ENCODE peak calls at places on chromosomes 7 and 10, in ten cellular contexts. N, J, D, Q, P, F, U, G, X and K are unnamed samples.

GRCh38 chr7:141074162-141074989 is 512 bp downstream of the TMEM178B start:
- DNase-seq in U (no peak), D (peak), J (no peak), N (peak), Q (peak), F (no peak), G (no peak), X (no peak), P (no peak), K (no peak)

GRCh38 chr10:123788981-123789380 is 102.6 kb downstream of the CPXM2 start:
- DNase-seq in N (no peak), J (no peak), D (no peak), P (no peak), X (no peak), U (no peak), Q (no peak), G (no peak), F (no peak), K (no peak)

GRCh38 chr10:79184141-79184625 is 115.4 kb downstream of the ZMIZ1 start:
- DNase-seq in P (peak), X (no peak), G (no peak), N (peak), J (no peak), Q (peak), D (peak), F (no peak), U (no peak), K (no peak)

GRCh38 chr7:158479021-158479679 is 108.5 kb downstream of the PTPRN2 start:
- DNase-seq in D (no peak), J (no peak), X (no peak), N (no peak), G (no peak), U (no peak), F (no peak), Q (no peak), P (no peak), K (no peak)

GRCh38 chr7:6409991-6410693 is 37.6 kb downstream of the DAGLB start:
- DNase-seq in Q (no peak), G (no peak), F (no peak), D (no peak), N (no peak), U (no peak), P (no peak), J (no peak), X (no peak), K (no peak)

GRCh38 chr10:22714524-22715289 is at the start of gene PIP4K2A:
- DNase-seq in J (peak), X (peak), N (peak), Q (peak), P (peak), G (peak), F (no peak), D (peak), U (peak), K (peak)

GRCh38 chr7:34501161-34501560 is 156.9 kb upstream of the NPSR1 start:
- DNase-seq in G (no peak), N (no peak), Q (no peak), P (no peak), X (no peak), D (no peak), U (no peak), F (no peak), J (no peak), K (no peak)

GRCh38 chr7:158975526-158976467 is 119.4 kb downstream of the DYNC2I1 start:
- DNase-seq in N (no peak), U (peak), F (no peak), Q (peak), D (peak), P (no peak), G (no peak), J (no peak), X (peak), K (no peak)

GRCh38 chr7:157656195-157656769 is 319.5 kb downstream of the DNAJB6 start:
- DNase-seq in G (no peak), U (no peak), X (no peak), Q (no peak), N (no peak), P (no peak), D (peak), J (no peak), F (no peak), K (no peak)

GRCh38 chr7:28481131-28481926 is 69.0 kb downstream of the CREB5 start:
- DNase-seq in P (no peak), F (no peak), N (peak), D (no peak), G (no peak), U (no peak), J (no peak), Q (no peak), X (no peak), K (peak)

GRCh38 chr7:155138204-155138603 is 68.1 kb downstream of the HTR5A start:
- DNase-seq in U (no peak), F (no peak), G (no peak), P (no peak), D (no peak), N (no peak), Q (no peak), X (no peak), J (no peak), K (no peak)

GRCh38 chr10:124125305-124126116 is 32.1 kb upstream of the CHST15 start:
- DNase-seq in P (peak), U (no peak), G (no peak), X (no peak), J (no peak), F (no peak), D (peak), Q (no peak), N (peak), K (no peak)

GRCh38 chr10:13099144-13099665 is 758 bp upstream of the OPTN start:
- DNase-seq in F (peak), Q (peak), J (peak), N (peak), D (peak), G (no peak), P (peak), U (no peak), X (peak), K (no peak)

GRCh38 chr10:7171825-7172224 is 239.0 kb downstream of the SFMBT2 start:
- DNase-seq in J (no peak), U (no peak), N (no peak), D (no peak), G (no peak), F (no peak), X (no peak), Q (no peak), P (no peak), K (no peak)

GRCh38 chr10:14838582-14839304 is 637 bp downstream of the HSPA14 start:
- DNase-seq in D (peak), J (peak), U (no peak), X (peak), F (no peak), G (no peak), P (peak), N (peak), Q (peak), K (no peak)

GRCh38 chr7:106256137-106256536 is 28.6 kb downstream of the NAMPT start:
- DNase-seq in X (no peak), U (no peak), F (no peak), P (no peak), N (no peak), D (no peak), J (no peak), Q (no peak), G (no peak), K (no peak)

GRCh38 chr10:92413519-92413918 is 122.6 kb downstream of the MARCHF5 start:
- DNase-seq in D (no peak), J (no peak), F (no peak), N (no peak), G (no peak), Q (no peak), P (no peak), X (no peak), U (no peak), K (no peak)

GRCh38 chr10:18235477-18235876 is 95.3 kb downstream of the CACNB2 start:
- DNase-seq in Q (no peak), U (no peak), G (no peak), D (no peak), X (no peak), F (no peak), N (no peak), J (no peak), P (no peak), K (no peak)

GRCh38 chr7:78232806-78233205 is 434.2 kb downstream of the PHTF2 start:
- DNase-seq in Q (no peak), U (no peak), D (no peak), G (no peak), J (no peak), X (no peak), P (peak), N (peak), F (no peak), K (no peak)

GRCh38 chr7:55592492-55592891 is 20.2 kb upstream of the VOPP1 start:
- DNase-seq in D (no peak), Q (no peak), P (no peak), J (no peak), U (no peak), G (no peak), F (no peak), X (no peak), N (no peak), K (no peak)